ENCODE peak calls at places on chromosomes 4 and X, in five cellular contexts. One of them, this sample, is unnamed.

GRCh38 chr4:139279723-139280620 is at the start of gene MGARP:
- DNase-seq in heart left ventricle: peak; percentile 26
- DNase-seq in tibial artery: peak; percentile 22
- DNase-seq in A549: peak; percentile 10
- DNase-seq in endodermal cell: peak; percentile 91
- DNase-seq in this sample: peak; percentile 1

GRCh38 chr4:124936427-124936826 is 223.9 kb upstream of the ANKRD50 start:
- DNase-seq in heart left ventricle: peak; percentile 76
- DNase-seq in tibial artery: peak; percentile 31
- DNase-seq in A549: no peak
- DNase-seq in endodermal cell: no peak
- DNase-seq in this sample: no peak

GRCh38 chr4:101695176-101695575 is 95.4 kb upstream of the BANK1 start:
- DNase-seq in heart left ventricle: no peak
- DNase-seq in tibial artery: no peak
- DNase-seq in A549: no peak
- DNase-seq in endodermal cell: no peak
- DNase-seq in this sample: no peak

GRCh38 chrX:31314921-31315320 is 243.1 kb upstream of the FTHL17 start:
- DNase-seq in heart left ventricle: peak; percentile 18
- DNase-seq in tibial artery: no peak
- DNase-seq in A549: no peak
- DNase-seq in endodermal cell: no peak
- DNase-seq in this sample: no peak

GRCh38 chrX:49995795-49996455 is 73.5 kb downstream of the CLCN5 start:
- DNase-seq in heart left ventricle: no peak
- DNase-seq in tibial artery: no peak
- DNase-seq in A549: no peak
- DNase-seq in endodermal cell: no peak
- DNase-seq in this sample: no peak

GRCh38 chr4:79413486-79413885 is 5.5 kb upstream of the GK2 start:
- DNase-seq in heart left ventricle: no peak
- DNase-seq in tibial artery: no peak
- DNase-seq in A549: no peak
- DNase-seq in endodermal cell: no peak
- DNase-seq in this sample: no peak

GRCh38 chr4:24768604-24769003 is 26.8 kb upstream of the SOD3 start:
- DNase-seq in heart left ventricle: no peak
- DNase-seq in tibial artery: no peak
- DNase-seq in A549: no peak
- DNase-seq in endodermal cell: no peak
- DNase-seq in this sample: no peak

GRCh38 chr4:34183916-34184315 is 2060.4 kb downstream of the ARAP2 start:
- DNase-seq in heart left ventricle: no peak
- DNase-seq in tibial artery: no peak
- DNase-seq in A549: no peak
- DNase-seq in endodermal cell: no peak
- DNase-seq in this sample: no peak

GRCh38 chrX:24145340-24146186 is 4.0 kb upstream of the ZFX start:
- DNase-seq in heart left ventricle: no peak
- DNase-seq in tibial artery: no peak
- DNase-seq in A549: peak; percentile 76
- DNase-seq in endodermal cell: no peak
- DNase-seq in this sample: no peak

GRCh38 chr4:4361883-4362282 is 25.0 kb upstream of the NSG1 start:
- DNase-seq in heart left ventricle: no peak
- DNase-seq in tibial artery: no peak
- DNase-seq in A549: no peak
- DNase-seq in endodermal cell: no peak
- DNase-seq in this sample: no peak

GRCh38 chrX:45748443-45748842 is 547.8 kb upstream of the DIPK2B start:
- DNase-seq in heart left ventricle: no peak
- DNase-seq in tibial artery: no peak
- DNase-seq in A549: no peak
- DNase-seq in endodermal cell: no peak
- DNase-seq in this sample: no peak

GRCh38 chr4:74056858-74057562 is 18.5 kb upstream of the CXCL3 start:
- DNase-seq in heart left ventricle: no peak
- DNase-seq in tibial artery: no peak
- DNase-seq in A549: peak; percentile 71
- DNase-seq in endodermal cell: no peak
- DNase-seq in this sample: no peak

GRCh38 chrX:111511477-111511876 is at the start of gene SERTM2:
- DNase-seq in heart left ventricle: no peak
- DNase-seq in tibial artery: no peak
- DNase-seq in A549: no peak
- DNase-seq in endodermal cell: peak; percentile 79
- DNase-seq in this sample: no peak

GRCh38 chrX:144335402-144335801 is 451.5 kb downstream of the UBE2NL start:
- DNase-seq in heart left ventricle: no peak
- DNase-seq in tibial artery: no peak
- DNase-seq in A549: peak; percentile 0
- DNase-seq in endodermal cell: peak; percentile 62
- DNase-seq in this sample: no peak

GRCh38 chrX:68894513-68895338 is 65.9 kb downstream of the EFNB1 start:
- DNase-seq in heart left ventricle: peak; percentile 78
- DNase-seq in tibial artery: peak; percentile 63
- DNase-seq in A549: no peak
- DNase-seq in endodermal cell: peak; percentile 64
- DNase-seq in this sample: peak; percentile 26

GRCh38 chrX:118523920-118524319 is 28.3 kb downstream of the DOCK11 start:
- DNase-seq in heart left ventricle: no peak
- DNase-seq in tibial artery: no peak
- DNase-seq in A549: no peak
- DNase-seq in endodermal cell: no peak
- DNase-seq in this sample: no peak

GRCh38 chr4:71292228-71292627 is 46.6 kb upstream of the SLC4A4 start:
- DNase-seq in heart left ventricle: no peak
- DNase-seq in tibial artery: no peak
- DNase-seq in A549: no peak
- DNase-seq in endodermal cell: no peak
- DNase-seq in this sample: no peak

GRCh38 chr4:22500831-22501714 is 14.8 kb downstream of the ADGRA3 start:
- DNase-seq in heart left ventricle: no peak
- DNase-seq in tibial artery: no peak
- DNase-seq in A549: peak; percentile 32
- DNase-seq in endodermal cell: no peak
- DNase-seq in this sample: no peak

GRCh38 chr4:178205826-178206225 is 763.6 kb upstream of the AGA start:
- DNase-seq in heart left ventricle: no peak
- DNase-seq in tibial artery: no peak
- DNase-seq in A549: no peak
- DNase-seq in endodermal cell: no peak
- DNase-seq in this sample: no peak

GRCh38 chr4:69731826-69732225 is 28.6 kb downstream of the SULT1B1 start:
- DNase-seq in heart left ventricle: no peak
- DNase-seq in tibial artery: no peak
- DNase-seq in A549: no peak
- DNase-seq in endodermal cell: no peak
- DNase-seq in this sample: no peak

GRCh38 chrX:73647632-73648322 is 84.8 kb downstream of the CHIC1 start:
- DNase-seq in heart left ventricle: no peak
- DNase-seq in tibial artery: no peak
- DNase-seq in A549: no peak
- DNase-seq in endodermal cell: no peak
- DNase-seq in this sample: no peak

GRCh38 chrX:17860179-17860780 is 818 bp downstream of the RAI2 start:
- DNase-seq in heart left ventricle: peak; percentile 25
- DNase-seq in tibial artery: no peak
- DNase-seq in A549: no peak
- DNase-seq in endodermal cell: peak; percentile 57
- DNase-seq in this sample: no peak

GRCh38 chrX:69618803-69619202 is 2.9 kb downstream of the EDA start:
- DNase-seq in heart left ventricle: peak; percentile 17
- DNase-seq in tibial artery: peak; percentile 19
- DNase-seq in A549: peak; percentile 31
- DNase-seq in endodermal cell: no peak
- DNase-seq in this sample: no peak

GRCh38 chr4:181281451-181281850 is 961.8 kb upstream of the TENM3 start:
- DNase-seq in heart left ventricle: no peak
- DNase-seq in tibial artery: no peak
- DNase-seq in A549: no peak
- DNase-seq in endodermal cell: no peak
- DNase-seq in this sample: peak; percentile 10

GRCh38 chrX:155148724-155149537 is 67.3 kb upstream of the VBP1 start:
- DNase-seq in heart left ventricle: no peak
- DNase-seq in tibial artery: no peak
- DNase-seq in A549: peak; percentile 22
- DNase-seq in endodermal cell: peak; percentile 74
- DNase-seq in this sample: no peak

GRCh38 chr4:166257891-166258290 is 384.9 kb downstream of the TLL1 start:
- DNase-seq in heart left ventricle: no peak
- DNase-seq in tibial artery: no peak
- DNase-seq in A549: peak; percentile 7
- DNase-seq in endodermal cell: no peak
- DNase-seq in this sample: no peak

GRCh38 chrX:26586570-26586969 is 370.6 kb downstream of the MAGEB5 start:
- DNase-seq in heart left ventricle: no peak
- DNase-seq in tibial artery: no peak
- DNase-seq in A549: no peak
- DNase-seq in endodermal cell: peak; percentile 48
- DNase-seq in this sample: no peak

GRCh38 chrX:72258174-72258573 is 18.9 kb downstream of the RPS4X start:
- DNase-seq in heart left ventricle: no peak
- DNase-seq in tibial artery: no peak
- DNase-seq in A549: peak; percentile 66
- DNase-seq in endodermal cell: no peak
- DNase-seq in this sample: no peak

GRCh38 chr4:80005863-80006262 is 67.2 kb downstream of the ANTXR2 start:
- DNase-seq in heart left ventricle: no peak
- DNase-seq in tibial artery: no peak
- DNase-seq in A549: no peak
- DNase-seq in endodermal cell: no peak
- DNase-seq in this sample: no peak

GRCh38 chr4:88616275-88616996 is 24.2 kb downstream of the HERC3 start:
- DNase-seq in heart left ventricle: no peak
- DNase-seq in tibial artery: peak; percentile 44
- DNase-seq in A549: peak; percentile 36
- DNase-seq in endodermal cell: no peak
- DNase-seq in this sample: no peak

GRCh38 chrX:148695362-148695761 is 194.9 kb downstream of the AFF2 start:
- DNase-seq in heart left ventricle: no peak
- DNase-seq in tibial artery: no peak
- DNase-seq in A549: no peak
- DNase-seq in endodermal cell: no peak
- DNase-seq in this sample: no peak
- H3K27ac ChIP-seq in heart left ventricle: no peak overlapping the region
- H3K27ac ChIP-seq in tibial artery: no peak overlapping the region
- H3K27ac ChIP-seq in A549: no peak overlapping the region
- H3K27ac ChIP-seq in endodermal cell: no peak overlapping the region
- H3K27ac ChIP-seq in this sample: no peak overlapping the region

GRCh38 chrX:40936827-40937226 is 148.4 kb upstream of the USP9X start:
- DNase-seq in heart left ventricle: no peak
- DNase-seq in tibial artery: no peak
- DNase-seq in A549: peak; percentile 26
- DNase-seq in endodermal cell: no peak
- DNase-seq in this sample: no peak

GRCh38 chrX:40928076-40928475 is 157.2 kb upstream of the USP9X start:
- DNase-seq in heart left ventricle: no peak
- DNase-seq in tibial artery: no peak
- DNase-seq in A549: no peak
- DNase-seq in endodermal cell: no peak
- DNase-seq in this sample: no peak

GRCh38 chrX:40933132-40934078 is 151.8 kb upstream of the USP9X start:
- DNase-seq in heart left ventricle: peak; percentile 21
- DNase-seq in tibial artery: no peak
- DNase-seq in A549: peak; percentile 36
- DNase-seq in endodermal cell: no peak
- DNase-seq in this sample: no peak

DNA sequence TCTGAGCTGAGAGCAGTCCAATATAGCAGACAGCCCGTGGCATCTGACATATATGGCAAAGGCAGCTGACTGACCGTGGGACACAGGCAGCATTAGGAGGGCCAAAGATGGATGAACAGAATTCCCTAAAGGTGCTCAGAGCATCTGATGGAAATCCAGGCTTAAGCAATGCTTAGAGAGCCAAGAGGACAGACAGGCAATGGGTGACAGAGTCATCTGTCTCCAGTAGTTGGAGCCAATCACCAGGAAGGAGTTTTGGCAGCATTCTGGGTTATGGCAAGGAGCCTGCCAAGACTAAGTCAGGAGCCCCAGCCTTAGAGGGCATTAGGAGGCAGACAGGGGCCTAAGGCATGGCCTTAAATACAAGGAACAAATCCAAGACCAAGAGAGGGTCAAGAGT is 153.3 kb upstream of the USP9X start:
- DNase-seq in heart left ventricle: no peak
- DNase-seq in tibial artery: no peak
- DNase-seq in A549: peak; percentile 26
- DNase-seq in endodermal cell: no peak
- DNase-seq in this sample: no peak
- H3K27ac ChIP-seq in heart left ventricle: peak overlapping the region; percentile 72
- H3K27ac ChIP-seq in tibial artery: no peak overlapping the region
- H3K27ac ChIP-seq in A549: peak overlapping the region; percentile 81
- H3K27ac ChIP-seq in endodermal cell: no peak overlapping the region
- H3K27ac ChIP-seq in this sample: no peak overlapping the region

GRCh38 chr4:6001965-6002833 is 16.0 kb downstream of the C4orf50 start:
- DNase-seq in heart left ventricle: peak; percentile 11
- DNase-seq in tibial artery: no peak
- DNase-seq in A549: no peak
- DNase-seq in endodermal cell: peak; percentile 38
- DNase-seq in this sample: no peak

GRCh38 chr4:6002926-6003325 is 15.3 kb downstream of the C4orf50 start:
- DNase-seq in heart left ventricle: no peak
- DNase-seq in tibial artery: no peak
- DNase-seq in A549: no peak
- DNase-seq in endodermal cell: no peak
- DNase-seq in this sample: no peak

GRCh38 chr4:5996641-5997040 is 21.6 kb downstream of the C4orf50 start:
- DNase-seq in heart left ventricle: no peak
- DNase-seq in tibial artery: peak; percentile 8
- DNase-seq in A549: no peak
- DNase-seq in endodermal cell: peak; percentile 35
- DNase-seq in this sample: no peak

GRCh38 chr4:5998333-5998936 is 19.8 kb downstream of the C4orf50 start:
- DNase-seq in heart left ventricle: peak; percentile 47
- DNase-seq in tibial artery: peak; percentile 48
- DNase-seq in A549: peak; percentile 61
- DNase-seq in endodermal cell: peak; percentile 92
- DNase-seq in this sample: no peak

GRCh38 chr4:5999830-6000365 is 18.3 kb downstream of the C4orf50 start:
- DNase-seq in heart left ventricle: no peak
- DNase-seq in tibial artery: peak; percentile 13
- DNase-seq in A549: no peak
- DNase-seq in endodermal cell: peak; percentile 31
- DNase-seq in this sample: no peak
- H3K27ac ChIP-seq in heart left ventricle: no peak overlapping the region
- H3K27ac ChIP-seq in tibial artery: no peak overlapping the region
- H3K27ac ChIP-seq in A549: no peak overlapping the region
- H3K27ac ChIP-seq in endodermal cell: no peak overlapping the region
- H3K27ac ChIP-seq in this sample: no peak overlapping the region

GRCh38 chrX:150848914-150849365 is 49.5 kb downstream of the CD99L2 start:
- DNase-seq in heart left ventricle: no peak
- DNase-seq in tibial artery: no peak
- DNase-seq in A549: peak; percentile 97
- DNase-seq in endodermal cell: no peak
- DNase-seq in this sample: no peak
- H3K27ac ChIP-seq in heart left ventricle: no peak overlapping the region
- H3K27ac ChIP-seq in tibial artery: no peak overlapping the region
- H3K27ac ChIP-seq in A549: peak overlapping the region; percentile 97
- H3K27ac ChIP-seq in endodermal cell: no peak overlapping the region
- H3K27ac ChIP-seq in this sample: no peak overlapping the region

GRCh38 chr4:38180456-38180855 is 220.3 kb downstream of the PTTG2 start:
- DNase-seq in heart left ventricle: no peak
- DNase-seq in tibial artery: no peak
- DNase-seq in A549: no peak
- DNase-seq in endodermal cell: peak; percentile 56
- DNase-seq in this sample: no peak
- H3K27ac ChIP-seq in heart left ventricle: no peak overlapping the region
- H3K27ac ChIP-seq in tibial artery: no peak overlapping the region
- H3K27ac ChIP-seq in A549: peak overlapping the region; percentile 76
- H3K27ac ChIP-seq in endodermal cell: no peak overlapping the region
- H3K27ac ChIP-seq in this sample: no peak overlapping the region